ENCODE peak calls at places on chromosomes 2 and 18, in seven cellular contexts. U, P, C, M, J, Y and S are unnamed samples. For H3K4me1, the result is how much of the 10 kb centered on the place peaks cover.

GRCh38 chr2:42030196-42030759 is 17.5 kb upstream of the PKDCC start:
- DNase-seq in U (no peak), P (no peak), C (no peak), M (no peak), J (no peak), Y (no peak), S (no peak)

GRCh38 chr2:238203104-238203972 is at the start of gene ILKAP:
- DNase-seq in U (peak), P (peak), C (peak), M (peak), J (peak), Y (peak), S (peak)

GRCh38 chr2:79640001-79640400 is 127.2 kb downstream of the CTNNA2 start:
- DNase-seq in U (no peak), P (no peak), C (no peak), M (no peak), J (no peak), Y (no peak), S (no peak)

GRCh38 chr2:217756375-217757107 is 246.3 kb downstream of the TNS1 start:
- DNase-seq in U (peak), P (peak), C (peak), M (peak), J (no peak), Y (peak), S (no peak)

GRCh38 chr2:215451012-215451756 is 15.3 kb upstream of the FN1 start:
- DNase-seq in U (no peak), P (no peak), C (no peak), M (no peak), J (no peak), Y (no peak), S (no peak)

GRCh38 chr2:240579071-240579762 is 7.3 kb upstream of the CAPN10 start:
- DNase-seq in U (no peak), P (no peak), C (no peak), M (no peak), J (no peak), Y (no peak), S (no peak)

GRCh38 chr2:240916571-240917008 is 10.5 kb downstream of the CROCC2 start:
- DNase-seq in U (peak), P (no peak), C (no peak), M (peak), J (peak), Y (peak), S (peak)

GRCh38 chr18:35474884-35475283 is 22.9 kb downstream of the INO80C start:
- DNase-seq in U (no peak), P (no peak), C (no peak), M (no peak), J (no peak), Y (no peak), S (no peak)

GRCh38 chr18:54742120-54742519 is 86.2 kb upstream of the RAB27B start:
- DNase-seq in U (no peak), P (no peak), C (no peak), M (no peak), J (no peak), Y (no peak), S (no peak)

GRCh38 chr2:60964651-60965513 is 52.6 kb upstream of the PEX13 start:
- DNase-seq in U (no peak), P (no peak), C (peak), M (no peak), J (no peak), Y (no peak), S (no peak)

GRCh38 chr18:33107511-33107910 is 333.0 kb downstream of the CCDC178 start:
- DNase-seq in U (no peak), P (no peak), C (no peak), M (no peak), J (no peak), Y (no peak), S (no peak)

GRCh38 chr18:51182824-51183223 is 14.7 kb downstream of the MEX3C start:
- DNase-seq in U (no peak), P (no peak), C (no peak), M (no peak), J (no peak), Y (no peak), S (no peak)

GRCh38 chr2:16900405-16901025 is 234.9 kb upstream of the CYRIA start:
- DNase-seq in U (no peak), P (peak), C (peak), M (no peak), J (no peak), Y (no peak), S (no peak)

GRCh38 chr2:127117603-127118002 is 10.6 kb upstream of the BIN1 start:
- DNase-seq in U (no peak), P (no peak), C (no peak), M (no peak), J (peak), Y (no peak), S (no peak)

GRCh38 chr18:55582325-55582724 is 5.7 kb downstream of the TCF4 start:
- DNase-seq in U (no peak), P (peak), C (no peak), M (no peak), J (no peak), Y (no peak), S (no peak)

GRCh38 chr2:20487030-20487391 is 40.1 kb downstream of the RHOB start:
- DNase-seq in U (no peak), P (no peak), C (no peak), M (peak), J (no peak), Y (no peak), S (no peak)

GRCh38 chr2:20485989-20486388 is 39.1 kb downstream of the RHOB start:
- DNase-seq in U (no peak), P (no peak), C (no peak), M (no peak), J (no peak), Y (no peak), S (no peak)

GRCh38 chr2:20485612-20485926 is 38.7 kb downstream of the RHOB start:
- DNase-seq in U (no peak), P (no peak), C (no peak), M (peak), J (no peak), Y (no peak), S (no peak)

GRCh38 chr2:20487392-20488135 is 40.7 kb downstream of the RHOB start:
- DNase-seq in U (no peak), P (no peak), C (no peak), M (peak), J (no peak), Y (no peak), S (no peak)

DNA sequence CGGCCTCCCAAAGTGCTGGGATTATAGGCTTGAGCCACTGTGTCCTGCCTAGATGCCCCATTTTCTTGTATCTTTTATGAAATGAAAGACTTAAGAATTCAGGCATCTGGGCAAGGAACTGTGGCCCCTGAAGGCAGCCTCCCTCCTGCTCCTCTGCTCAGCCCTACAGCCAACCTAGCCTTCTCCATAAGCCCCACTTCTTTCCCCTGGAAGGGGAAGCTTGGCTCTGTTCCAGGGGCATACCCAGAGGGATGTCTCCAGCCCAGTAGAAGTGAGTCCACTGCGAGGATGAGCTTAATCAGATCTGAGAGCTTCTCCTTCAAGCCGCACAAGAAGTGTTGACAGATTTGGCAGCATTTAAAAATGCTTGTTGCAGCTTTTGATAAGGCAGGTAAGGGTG is 39.7 kb downstream of the RHOB start:
- DNase-seq in U (no peak), P (no peak), C (no peak), M (peak), J (no peak), Y (no peak), S (no peak)
- H3K4me1 ChIP-seq in U (under half), P (under half), C (under half), M (under half), J (under half), Y (under half), S (half or more)

GRCh38 chr2:9234680-9235387 is 28.2 kb downstream of the ASAP2 start:
- DNase-seq in U (no peak), P (no peak), C (peak), M (no peak), J (no peak), Y (peak), S (no peak)

GRCh38 chr2:9232166-9232479 is 25.5 kb downstream of the ASAP2 start:
- DNase-seq in U (no peak), P (no peak), C (no peak), M (peak), J (no peak), Y (no peak), S (no peak)

GRCh38 chr2:9230881-9231280 is 24.3 kb downstream of the ASAP2 start:
- DNase-seq in U (no peak), P (no peak), C (no peak), M (peak), J (no peak), Y (no peak), S (no peak)

GRCh38 chr2:9231291-9232165 is 24.9 kb downstream of the ASAP2 start:
- DNase-seq in U (no peak), P (no peak), C (no peak), M (peak), J (no peak), Y (no peak), S (no peak)

DNA sequence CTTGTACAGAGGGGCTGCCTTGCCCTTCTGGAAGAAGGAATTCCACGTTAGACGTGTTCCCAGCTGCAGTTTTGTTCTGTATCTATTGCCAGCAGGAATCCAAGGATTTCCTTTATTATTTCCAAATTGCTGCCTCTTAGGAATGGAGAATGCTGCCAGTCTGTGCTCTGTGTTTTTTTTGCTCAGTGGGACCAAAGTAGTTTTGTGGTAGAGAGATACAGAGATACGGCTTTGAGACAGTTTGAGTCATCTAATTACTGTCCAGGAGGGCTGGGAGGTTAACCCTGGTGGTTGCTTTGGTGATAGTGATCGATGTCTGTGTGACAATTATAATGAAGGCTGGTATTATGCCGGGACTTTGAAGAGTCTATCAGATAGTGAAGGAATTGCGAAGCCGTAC is 26.3 kb downstream of the ASAP2 start:
- DNase-seq in U (no peak), P (no peak), C (no peak), M (no peak), J (no peak), Y (peak), S (no peak)
- H3K4me1 ChIP-seq in U (half or more), P (under half), C (under half), M (under half), J (half or more), Y (half or more), S (half or more)

GRCh38 chr2:45457211-45457945 is 153.7 kb downstream of the SRBD1 start:
- DNase-seq in U (no peak), P (no peak), C (no peak), M (no peak), J (no peak), Y (no peak), S (no peak)

GRCh38 chr2:45448217-45448616 is 162.8 kb downstream of the SRBD1 start:
- DNase-seq in U (no peak), P (no peak), C (no peak), M (no peak), J (no peak), Y (no peak), S (no peak)

GRCh38 chr2:45450633-45451032 is 160.4 kb downstream of the SRBD1 start:
- DNase-seq in U (no peak), P (no peak), C (no peak), M (no peak), J (no peak), Y (no peak), S (no peak)

GRCh38 chr2:45452866-45453265 is 158.2 kb downstream of the SRBD1 start:
- DNase-seq in U (peak), P (no peak), C (no peak), M (peak), J (no peak), Y (peak), S (no peak)
- H3K4me1 ChIP-seq in U (under half), P (under half), C (under half), M (under half), J (under half), Y (under half), S (under half)

DNA sequence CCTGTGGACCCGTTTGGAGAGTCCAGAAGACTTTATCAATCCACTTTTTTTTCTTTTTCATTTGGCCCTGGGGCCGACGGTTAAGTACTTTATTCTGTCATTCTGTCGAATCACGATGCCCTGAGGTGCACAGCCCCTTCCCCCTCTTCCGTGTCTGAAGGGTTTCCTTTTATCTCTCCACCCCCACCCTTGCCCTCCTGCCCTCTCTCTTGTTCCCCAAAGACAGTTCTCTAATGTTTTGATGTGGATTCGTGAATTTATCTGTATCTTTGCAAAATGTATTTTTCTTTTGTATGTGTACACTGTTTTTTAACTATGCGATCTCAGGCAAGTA is 1.7 kb upstream of the CASP8 start:
- DNase-seq in U (no peak), P (no peak), C (no peak), M (no peak), J (no peak), Y (no peak), S (no peak)
- H3K4me1 ChIP-seq in U (under half), P (under half), C (under half), M (under half), J (under half), Y (under half), S (under half)

GRCh38 chr2:22273853-22274252 is 1111.1 kb upstream of the KLHL29 start:
- DNase-seq in U (no peak), P (no peak), C (no peak), M (no peak), J (no peak), Y (no peak), S (no peak)
- H3K4me1 ChIP-seq in U (under half), P (under half), C (under half), M (under half), J (under half), Y (under half), S (under half)

GRCh38 chr2:97781981-97782380 is 68.6 kb downstream of the ZAP70 start:
- DNase-seq in U (no peak), P (no peak), C (peak), M (no peak), J (no peak), Y (no peak), S (no peak)

GRCh38 chr2:97779141-97779540 is 65.8 kb downstream of the ZAP70 start:
- DNase-seq in U (no peak), P (no peak), C (no peak), M (no peak), J (no peak), Y (no peak), S (no peak)

GRCh38 chr2:97785818-97786217 is 72.4 kb downstream of the ZAP70 start:
- DNase-seq in U (no peak), P (no peak), C (no peak), M (no peak), J (no peak), Y (no peak), S (no peak)

GRCh38 chr2:97788986-97789644 is 75.7 kb downstream of the ZAP70 start:
- DNase-seq in U (no peak), P (no peak), C (no peak), M (no peak), J (no peak), Y (no peak), S (no peak)

DNA sequence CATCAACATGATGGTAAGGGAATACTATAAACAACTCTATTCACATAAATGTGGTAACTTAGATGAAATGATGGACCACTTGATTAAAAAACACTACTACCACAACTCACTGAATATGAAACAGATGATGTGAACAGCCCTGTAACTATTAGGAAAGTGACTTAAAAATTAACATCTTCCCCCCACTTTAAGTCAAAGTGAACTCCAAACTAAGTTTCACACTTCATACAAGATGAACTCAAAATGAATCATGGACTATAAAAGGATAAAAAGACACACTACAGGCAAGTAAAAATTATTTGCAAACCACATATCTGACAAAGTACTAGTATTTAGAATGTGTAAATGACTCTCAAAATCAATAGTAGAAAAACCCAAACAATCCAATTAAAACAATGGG is 71.6 kb downstream of the ZAP70 start:
- DNase-seq in U (no peak), P (no peak), C (no peak), M (no peak), J (no peak), Y (no peak), S (no peak)
- H3K4me1 ChIP-seq in U (under half), P (under half), C (under half), M (under half), J (under half), Y (under half), S (under half)

GRCh38 chr2:223055140-223055539 is 3.1 kb downstream of the KCNE4 start:
- DNase-seq in U (peak), P (no peak), C (no peak), M (no peak), J (no peak), Y (peak), S (no peak)
- H3K4me1 ChIP-seq in U (under half), P (under half), C (under half), M (under half), J (under half), Y (under half), S (under half)

GRCh38 chr18:75249672-75250470 is 39.3 kb downstream of the TSHZ1 start:
- DNase-seq in U (no peak), P (no peak), C (no peak), M (peak), J (no peak), Y (no peak), S (no peak)
- H3K4me1 ChIP-seq in U (half or more), P (under half), C (under half), M (under half), J (half or more), Y (under half), S (under half)

GRCh38 chr2:231687961-231688360 is 20.4 kb upstream of the PTMA start:
- DNase-seq in U (no peak), P (no peak), C (no peak), M (no peak), J (no peak), Y (no peak), S (no peak)

GRCh38 chr2:231684314-231685223 is 23.8 kb upstream of the PTMA start:
- DNase-seq in U (peak), P (no peak), C (no peak), M (no peak), J (no peak), Y (no peak), S (no peak)

GRCh38 chr2:231685349-231686191 is 22.8 kb upstream of the PTMA start:
- DNase-seq in U (no peak), P (no peak), C (no peak), M (no peak), J (no peak), Y (no peak), S (no peak)

GRCh38 chr2:231687133-231687852 is 21.0 kb upstream of the PTMA start:
- DNase-seq in U (peak), P (peak), C (peak), M (no peak), J (no peak), Y (no peak), S (no peak)

GRCh38 chr2:231686192-231687100 is 21.9 kb upstream of the PTMA start:
- DNase-seq in U (no peak), P (no peak), C (no peak), M (no peak), J (no peak), Y (no peak), S (no peak)
- H3K4me1 ChIP-seq in U (under half), P (under half), C (under half), M (under half), J (under half), Y (under half), S (under half)